ENCODE peak calls at places on chromosomes 4 and X, in five cellular contexts. V is tibial artery; Y is NCI-H774; G is MM.1S; R is stimulated activated CD4-positive, alpha-beta T cell treated with anti-CD3 and anti-CD28 coated beads, Interleukin-15, amount 100 ng/mL, for 24 hours. B is an unnamed sample.

GRCh38 chr4:124694961-124695598 is 17.5 kb downstream of the ANKRD50 start:
- DNase-seq in G (no peak), R (no peak), V (no peak), Y (no peak), B (no peak)

GRCh38 chr4:177283167-177283566 is 26.5 kb upstream of the NEIL3 start:
- DNase-seq in V (no peak), R (no peak), Y (no peak), G (no peak), B (no peak)

GRCh38 chrX:154351183-154352011 is 23.0 kb downstream of the FLNA start:
- DNase-seq in R (no peak), V (no peak), G (no peak), Y (no peak), B (no peak)

GRCh38 chrX:96752776-96753175 is 68.1 kb downstream of the DIAPH2 start:
- DNase-seq in Y (no peak), V (no peak), G (no peak), R (no peak), B (no peak)

GRCh38 chr4:142713282-142714030 is 132.6 kb downstream of the INPP4B start:
- DNase-seq in G (no peak), V (no peak), R (no peak), Y (no peak), B (no peak)

GRCh38 chr4:30844861-30845582 is 124.9 kb downstream of the PCDH7 start:
- DNase-seq in V (no peak), R (no peak), Y (no peak), G (no peak), B (no peak)

GRCh38 chrX:97267916-97268680 is 384.4 kb downstream of the RPA4 start:
- DNase-seq in R (no peak), Y (no peak), G (no peak), V (no peak), B (no peak)

GRCh38 chrX:17610788-17611187 is 126.5 kb upstream of the SCML1 start:
- DNase-seq in V (no peak), G (no peak), Y (no peak), R (no peak), B (no peak)

GRCh38 chr4:148330724-148331123 is 111.5 kb downstream of the NR3C2 start:
- DNase-seq in G (no peak), R (no peak), Y (no peak), V (no peak), B (no peak)

GRCh38 chrX:2692221-2693122 is 1.4 kb downstream of the CD99 start:
- DNase-seq in G (no peak), V (no peak), R (peak; percentile 55), Y (no peak), B (no peak)

GRCh38 chr4:163556650-163557391 is 62.3 kb downstream of the TMA16 start:
- DNase-seq in G (no peak), Y (no peak), V (no peak), R (no peak), B (no peak)

GRCh38 chrX:132001127-132001526 is 22.0 kb upstream of the STK26 start:
- DNase-seq in G (no peak), R (peak; percentile 39), V (no peak), Y (no peak), B (no peak)

GRCh38 chrX:12825801-12826200 is 34.6 kb downstream of the PRPS2 start:
- DNase-seq in R (no peak), V (no peak), G (no peak), Y (no peak), B (no peak)

GRCh38 chrX:47311857-47312774 is 58.3 kb upstream of the ZNF157 start:
- DNase-seq in V (peak; percentile 19), R (peak; percentile 53), Y (no peak), G (no peak), B (no peak)

GRCh38 chrX:63784902-63785692 is at the start of gene ARHGEF9:
- DNase-seq in G (no peak), R (peak; percentile 8), V (peak; percentile 18), Y (no peak), B (no peak)

GRCh38 chrX:123851010-123851409 is 8.8 kb upstream of the XIAP start:
- DNase-seq in V (no peak), Y (no peak), G (no peak), R (no peak), B (no peak)

GRCh38 chr4:100842856-100843255 is 325.0 kb upstream of the EMCN start:
- DNase-seq in R (no peak), G (no peak), Y (no peak), V (no peak), B (no peak)

GRCh38 chrX:41931591-41931990 is 8.2 kb upstream of the CASK start:
- DNase-seq in V (no peak), Y (no peak), G (no peak), R (no peak), B (no peak)

GRCh38 chr4:68905598-68906237 is 45.9 kb downstream of the UGT2A3 start:
- DNase-seq in R (no peak), V (no peak), G (no peak), Y (peak; percentile 71), B (peak; percentile 86)

B was measured in NCI-H345.